ENCODE peak calls at places on chromosomes 7 and 10, in four cellular contexts. Z is AG10803, J is GM23338, W is HCT116. B is an unnamed sample.

GRCh38 chr10:43064331-43065075 is 12.4 kb upstream of the RET start:
- DNase-seq in Z (no peak), W (no peak), J (peak; percentile 18), B (no peak)

GRCh38 chr7:156368053-156368452 is 272.5 kb upstream of the RNF32 start:
- DNase-seq in J (no peak), W (no peak), Z (no peak), B (no peak)

GRCh38 chr10:77442790-77443189 is 194.8 kb downstream of the KCNMA1 start:
- DNase-seq in J (no peak), Z (no peak), W (no peak), B (no peak)

GRCh38 chr10:102752934-102753664 is 9.4 kb downstream of the WBP1L start:
- DNase-seq in W (no peak), Z (peak; percentile 88), J (peak; percentile 75), B (peak; percentile 63)

GRCh38 chr10:128596906-128597305 is 470.7 kb upstream of the MKI67 start:
- DNase-seq in W (no peak), J (no peak), Z (no peak), B (no peak)

GRCh38 chr7:53740971-53741370 is 705.5 kb downstream of the POM121L12 start:
- DNase-seq in W (no peak), J (no peak), Z (no peak), B (no peak)

GRCh38 chr10:14074062-14074884 is 256.5 kb downstream of the FRMD4A start:
- DNase-seq in W (peak; percentile 15), Z (peak; percentile 100), J (peak; percentile 41), B (no peak)

GRCh38 chr10:6236349-6237188 is 33.8 kb downstream of the PFKFB3 start:
- DNase-seq in J (no peak), W (no peak), Z (peak; percentile 10), B (no peak)

GRCh38 chr10:117137031-117137910 is 799 bp downstream of the VAX1 start:
- DNase-seq in Z (peak; percentile 22), J (peak; percentile 81), W (no peak), B (no peak)

GRCh38 chr10:62790571-62790970 is 13.9 kb upstream of the ADO start:
- DNase-seq in Z (no peak), J (no peak), W (no peak), B (no peak)

GRCh38 chr10:43282881-43283280 is 16.0 kb upstream of the RASGEF1A start:
- DNase-seq in J (peak; percentile 85), W (no peak), Z (no peak), B (no peak)

GRCh38 chr10:45491061-45491460 is 117.0 kb downstream of the ALOX5 start:
- DNase-seq in J (no peak), W (no peak), Z (no peak), B (no peak)

GRCh38 chr10:10589540-10589939 is 428.1 kb upstream of the CELF2 start:
- DNase-seq in Z (peak; percentile 65), W (no peak), J (no peak), B (peak; percentile 76)

GRCh38 chr10:117255835-117256460 is 15.0 kb downstream of the SLC18A2 start:
- DNase-seq in J (no peak), W (no peak), Z (no peak), B (no peak)

GRCh38 chr10:45444976-45445898 is 71.2 kb downstream of the ALOX5 start:
- DNase-seq in Z (no peak), W (no peak), J (no peak), B (no peak)

DNA sequence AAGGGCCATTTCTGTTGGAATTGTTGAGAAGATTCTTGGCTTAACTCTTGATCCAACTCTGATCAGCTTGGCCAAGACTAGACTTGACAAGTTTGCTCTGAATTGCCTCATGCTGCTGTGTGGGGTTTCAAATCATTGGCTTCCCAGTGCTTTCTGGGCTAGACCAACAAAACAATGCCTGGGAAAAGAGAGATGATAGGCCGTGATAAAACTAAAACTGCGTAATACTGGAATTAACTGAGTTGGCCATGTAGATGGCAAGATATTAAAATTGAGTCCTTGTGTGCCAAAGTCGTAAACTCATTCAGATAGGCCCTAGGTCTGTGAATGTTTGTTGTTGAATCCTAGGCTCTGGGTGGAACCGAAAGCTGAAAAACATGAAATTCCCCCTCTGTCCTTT is 222.6 kb downstream of the MGMT start:
- DNase-seq in J (no peak), W (no peak), Z (peak; percentile 69), B (no peak)
- H3K4me3 ChIP-seq in J (no peak overlapping the region), W (no peak overlapping the region), Z (no peak overlapping the region), B (no peak overlapping the region)

DNA sequence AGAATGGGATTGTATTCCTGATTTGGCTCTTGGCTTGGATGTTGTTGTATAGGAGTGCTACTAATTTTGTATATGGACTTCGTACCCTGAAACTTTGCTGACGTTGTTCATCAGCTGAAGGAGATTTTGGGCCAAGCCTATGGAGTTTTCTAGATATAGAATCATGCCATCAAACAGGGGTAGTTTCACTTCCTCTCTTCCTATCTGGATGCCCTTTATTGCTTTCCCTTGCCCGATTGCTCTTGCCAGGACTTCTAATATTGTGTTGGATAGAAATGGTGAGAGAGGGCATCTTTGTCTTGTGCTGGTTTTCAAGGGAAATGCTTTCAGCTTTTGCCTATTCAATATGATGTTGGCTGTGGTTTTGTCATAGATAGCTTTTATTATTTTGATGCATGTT is 92.3 kb downstream of the CCDC7 start:
- DNase-seq in Z (no peak), J (no peak), W (no peak), B (no peak)
- TF ChIP-seq CTCF in Z (no peak), J (no peak), W (no peak), B (no peak)

GRCh38 chr10:122163182-122164027 is 107.7 kb upstream of the BTBD16 start:
- DNase-seq in Z (no peak), J (peak; percentile 96), W (no peak), B (no peak)
- H3K4me3 ChIP-seq in Z (peak overlapping the region; percentile 52), J (peak overlapping the region; percentile 96), W (no peak overlapping the region), B (no peak overlapping the region)

GRCh38 chr7:32532086-32532485 is 36.8 kb downstream of the AVL9 start:
- DNase-seq in J (no peak), Z (no peak), W (no peak), B (no peak)

GRCh38 chr7:32535303-32535702 is 40.0 kb downstream of the AVL9 start:
- DNase-seq in W (no peak), J (no peak), Z (no peak), B (no peak)

GRCh38 chr7:32532716-32533115 is 37.4 kb downstream of the AVL9 start:
- DNase-seq in Z (no peak), W (no peak), J (no peak), B (no peak)

GRCh38 chr7:32531402-32531801 is 36.1 kb downstream of the AVL9 start:
- DNase-seq in W (no peak), Z (no peak), J (no peak), B (no peak)

GRCh38 chr7:32533313-32534024 is 38.2 kb downstream of the AVL9 start:
- DNase-seq in W (no peak), Z (peak; percentile 57), J (no peak), B (no peak)
- TF ChIP-seq CTCF in W (no peak), Z (no peak), J (no peak), B (no peak)

DNA sequence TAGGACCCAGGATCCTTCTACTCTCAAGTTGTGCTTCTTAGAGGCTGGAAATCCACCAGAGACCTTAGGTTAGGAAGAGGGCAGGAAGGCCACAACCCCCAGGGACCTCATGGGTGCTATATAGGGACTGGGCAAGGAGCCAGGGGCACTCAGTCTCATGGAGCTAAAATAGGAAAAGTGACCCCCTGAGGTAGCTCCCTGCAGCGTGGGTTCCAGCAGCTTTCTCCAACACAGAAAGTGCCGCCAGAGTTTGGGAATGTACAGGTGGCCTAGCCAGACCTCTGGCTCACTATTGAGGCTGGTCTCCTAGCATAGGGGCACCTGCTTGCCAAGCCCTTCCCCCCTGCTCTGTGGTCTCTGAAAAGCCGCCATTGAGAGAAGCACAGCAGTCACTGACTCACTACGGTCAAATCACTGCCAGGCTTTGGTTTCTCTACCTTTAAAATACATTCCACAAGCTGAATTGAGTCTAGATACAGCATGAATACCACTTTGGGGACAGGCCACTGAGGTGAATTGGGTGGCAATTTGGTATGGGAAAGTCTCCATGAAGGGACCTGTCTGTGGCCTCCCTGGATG is 333.2 kb upstream of the PODXL start:
- DNase-seq in J (no peak), Z (no peak), W (no peak), B (no peak)
- H3K4me3 ChIP-seq in J (no peak overlapping the region), Z (no peak overlapping the region), W (no peak overlapping the region), B (no peak overlapping the region)

GRCh38 chr7:36473454-36474282 is 84.0 kb downstream of the ANLN start:
- DNase-seq in Z (no peak), J (peak; percentile 80), W (peak; percentile 31), B (peak; percentile 33)
- TF ChIP-seq CTCF in Z (peak; percentile 53), J (peak; percentile 75), W (peak; percentile 67), B (peak; percentile 52)

GRCh38 chr7:37392673-37393017 is 56.0 kb downstream of the ELMO1 start:
- DNase-seq in W (no peak), Z (no peak), J (no peak), B (no peak)

GRCh38 chr7:37385787-37386186 is 62.9 kb downstream of the ELMO1 start:
- DNase-seq in Z (no peak), J (no peak), W (no peak), B (no peak)

GRCh38 chr7:37391791-37392672 is 56.6 kb downstream of the ELMO1 start:
- DNase-seq in J (no peak), Z (no peak), W (no peak), B (no peak)

GRCh38 chr7:37394158-37394557 is 54.5 kb downstream of the ELMO1 start:
- DNase-seq in J (no peak), W (no peak), Z (no peak), B (peak; percentile 51)

DNA sequence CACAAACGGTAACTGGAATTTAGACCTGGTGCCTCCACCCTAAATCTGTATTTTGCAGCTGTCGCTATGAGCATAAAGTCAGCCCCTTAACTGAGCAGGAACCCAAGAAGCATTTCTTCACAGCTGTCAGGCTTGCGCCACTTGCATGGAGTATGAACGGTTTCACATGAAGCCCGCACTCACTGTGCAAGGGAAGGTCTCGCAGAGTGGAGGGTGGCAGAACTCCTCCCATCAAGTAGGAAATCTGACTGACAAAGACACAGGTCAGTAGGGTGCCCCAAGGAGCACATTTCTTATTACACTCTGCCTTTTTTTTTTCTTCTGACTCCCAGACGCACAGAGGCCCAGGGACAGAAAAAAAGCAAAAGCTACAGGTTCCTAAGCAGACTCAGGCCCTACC is 58.5 kb downstream of the ELMO1 start:
- DNase-seq in J (peak; percentile 57), Z (no peak), W (no peak), B (no peak)
- H3K4me3 ChIP-seq in J (no peak overlapping the region), Z (no peak overlapping the region), W (no peak overlapping the region), B (no peak overlapping the region)

GRCh38 chr7:133434246-133434865 is 181.5 kb downstream of the EXOC4 start:
- DNase-seq in Z (peak; percentile 54), J (peak; percentile 66), W (no peak), B (peak; percentile 25)

GRCh38 chr7:133431134-133431711 is 178.3 kb downstream of the EXOC4 start:
- DNase-seq in J (no peak), W (no peak), Z (no peak), B (no peak)

GRCh38 chr7:133437544-133437943 is 184.7 kb downstream of the EXOC4 start:
- DNase-seq in J (no peak), Z (peak; percentile 16), W (no peak), B (no peak)

GRCh38 chr7:133433165-133433812 is 180.4 kb downstream of the EXOC4 start:
- DNase-seq in J (no peak), W (no peak), Z (peak; percentile 5), B (no peak)

DNA sequence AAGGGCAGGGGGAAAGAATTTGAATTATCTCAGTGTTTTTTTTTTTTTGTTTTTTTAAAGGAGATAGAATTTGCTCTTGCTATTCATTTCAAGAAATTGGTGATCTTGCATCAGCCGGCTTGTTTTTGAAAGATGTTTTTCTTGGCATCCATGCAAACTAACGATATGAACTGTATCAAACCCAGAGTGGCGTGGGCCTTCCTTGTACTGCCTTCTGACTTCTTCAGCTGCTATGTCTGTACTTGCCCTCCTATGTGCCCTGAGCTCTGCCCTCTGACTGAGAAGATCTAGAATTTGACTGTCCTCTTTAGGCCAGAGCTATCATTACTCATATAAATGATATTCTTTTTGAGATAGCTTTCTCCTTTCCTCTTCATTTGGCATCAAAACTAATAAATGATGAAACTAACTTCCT is 183.1 kb downstream of the EXOC4 start:
- DNase-seq in J (no peak), Z (peak; percentile 90), W (no peak), B (no peak)
- TF ChIP-seq CTCF in J (no peak), Z (peak; percentile 1), W (no peak), B (no peak)

B was measured in GM12865.